ENCODE peak calls at places on chromosomes 12 and 14, in five cellular contexts. Z is Peyer's patch, K is heart left ventricle, B is endodermal cell, L is uterus. M is an unnamed sample. For H3K36me3, the result is how much of the 10 kb centered on the place peaks cover.

GRCh38 chr14:59189281-59189821 is 884 bp downstream of the DAAM1 start:
- DNase-seq in Z (no peak), K (peak), B (peak), L (peak), M (peak)

GRCh38 chr12:89349814-89350213 is 2.5 kb downstream of the DUSP6 start:
- DNase-seq in Z (no peak), K (peak), B (peak), L (no peak), M (no peak)

GRCh38 chr14:56874375-56874774 is 64.1 kb upstream of the OTX2 start:
- DNase-seq in Z (peak), K (no peak), B (peak), L (no peak), M (peak)

GRCh38 chr14:68846466-68846865 is 53.6 kb upstream of the ZFP36L1 start:
- DNase-seq in Z (no peak), K (no peak), B (no peak), L (no peak), M (no peak)

GRCh38 chr14:55754471-55754870 is 174.5 kb downstream of the KTN1 start:
- DNase-seq in Z (no peak), K (no peak), B (no peak), L (no peak), M (no peak)

GRCh38 chr12:111211910-111212757 is 156.8 kb downstream of the PHETA1 start:
- DNase-seq in Z (no peak), K (no peak), B (peak), L (no peak), M (no peak)

GRCh38 chr12:47867496-47867941 is 37.3 kb downstream of the VDR start:
- DNase-seq in Z (no peak), K (no peak), B (no peak), L (no peak), M (no peak)

GRCh38 chr12:99722690-99723486 is 75.3 kb downstream of the GARIN6 start:
- DNase-seq in Z (no peak), K (no peak), B (peak), L (no peak), M (peak)

GRCh38 chr12:91319071-91319760 is 136.6 kb upstream of the DCN start:
- DNase-seq in Z (no peak), K (no peak), B (no peak), L (no peak), M (no peak)

GRCh38 chr12:116577149-116577548 is 18.0 kb downstream of the MAP1LC3B2 start:
- DNase-seq in Z (no peak), K (no peak), B (no peak), L (no peak), M (no peak)

GRCh38 chr14:81517798-81518398 is 15.8 kb downstream of the SEL1L start:
- DNase-seq in Z (peak), K (no peak), B (no peak), L (peak), M (no peak)

GRCh38 chr14:49036991-49037390 is 549.2 kb downstream of the RPS29 start:
- DNase-seq in Z (no peak), K (no peak), B (no peak), L (no peak), M (no peak)

GRCh38 chr12:108282160-108282559 is 57.0 kb downstream of the CMKLR1 start:
- DNase-seq in Z (no peak), K (no peak), B (no peak), L (no peak), M (no peak)

GRCh38 chr12:131831635-131832041 is 3.4 kb downstream of the MMP17 start:
- DNase-seq in Z (no peak), K (no peak), B (no peak), L (peak), M (peak)

GRCh38 chr12:64729909-64730584 is 29.2 kb downstream of the GNS start:
- DNase-seq in Z (no peak), K (no peak), B (no peak), L (no peak), M (peak)

GRCh38 chr12:64522807-64523206 is 70.9 kb downstream of the TBK1 start:
- DNase-seq in Z (no peak), K (no peak), B (no peak), L (no peak), M (no peak)

GRCh38 chr12:124399622-124400021 is 104.7 kb downstream of the RFLNA start:
- DNase-seq in Z (peak), K (no peak), B (peak), L (peak), M (peak)

GRCh38 chr12:64665506-64665905 is 55.2 kb downstream of the RASSF3 start:
- DNase-seq in Z (peak), K (no peak), B (peak), L (no peak), M (no peak)

GRCh38 chr12:68957273-68957672 is 24.3 kb upstream of the CPM start:
- DNase-seq in Z (no peak), K (no peak), B (no peak), L (no peak), M (no peak)

GRCh38 chr12:13537623-13538022 is 341.1 kb downstream of the EMP1 start:
- DNase-seq in Z (no peak), K (no peak), B (no peak), L (no peak), M (no peak)

GRCh38 chr12:124420972-124421674 is 126.2 kb downstream of the RFLNA start:
- DNase-seq in Z (no peak), K (peak), B (no peak), L (peak), M (no peak)

GRCh38 chr12:92226036-92226661 is 80.5 kb upstream of the BTG1 start:
- DNase-seq in Z (no peak), K (no peak), B (no peak), L (no peak), M (no peak)

GRCh38 chr12:42201061-42201460 is 37.0 kb downstream of the YAF2 start:
- DNase-seq in Z (no peak), K (no peak), B (no peak), L (no peak), M (no peak)

GRCh38 chr14:23572524-23572828 is 4.9 kb upstream of the AP1G2 start:
- DNase-seq in Z (no peak), K (no peak), B (no peak), L (no peak), M (no peak)
- H3K4me3 ChIP-seq in Z (no peak), K (no peak), B (no peak), L (no peak), M (no peak)

DNA sequence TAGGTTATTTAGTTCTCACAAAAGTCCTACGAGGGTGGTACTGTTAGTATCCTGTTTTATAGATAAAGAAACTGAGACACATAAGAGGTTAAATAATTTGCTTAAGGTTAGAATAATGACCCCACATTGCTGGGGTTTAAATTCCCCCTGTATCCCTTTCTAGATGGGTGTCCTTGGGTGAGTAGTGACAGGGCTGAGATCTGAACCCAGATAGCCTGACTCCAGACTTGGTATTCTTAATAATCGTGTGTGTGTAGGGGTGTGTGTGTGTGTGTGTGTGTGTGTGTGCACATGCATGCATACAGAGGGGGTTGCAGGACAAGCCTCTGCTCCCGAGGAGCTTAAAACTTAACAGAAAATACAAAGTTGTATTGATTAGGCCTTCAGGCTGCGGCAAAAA is 96.7 kb upstream of the PSMC1 start:
- DNase-seq in Z (no peak), K (no peak), B (no peak), L (no peak), M (no peak)
- TF ChIP-seq CTCF in Z (no peak), K (no peak), B (no peak), L (no peak), M (no peak)

GRCh38 chr12:27324452-27324999 is 8.1 kb upstream of the BMAL2 start:
- DNase-seq in Z (no peak), K (no peak), B (no peak), L (no peak), M (no peak)
- H3K36me3 ChIP-seq in Z (under half), K (under half), B (under half), L (under half), M (under half)

GRCh38 chr14:85172889-85173458 is 357.0 kb upstream of the FLRT2 start:
- DNase-seq in Z (no peak), K (no peak), B (no peak), L (no peak), M (no peak)
- H3K4me3 ChIP-seq in Z (no peak), K (no peak), B (no peak), L (no peak), M (no peak)

GRCh38 chr12:51482808-51483532 is 58.3 kb downstream of the SLC4A8 start:
- DNase-seq in Z (no peak), K (no peak), B (no peak), L (no peak), M (no peak)
- TF ChIP-seq CTCF in Z (no peak), K (no peak), B (no peak), L (no peak), M (no peak)

GRCh38 chr14:67572608-67573007 is 27.5 kb downstream of the PIGH start:
- DNase-seq in Z (no peak), K (no peak), B (no peak), L (no peak), M (no peak)

GRCh38 chr14:67571991-67572323 is 28.1 kb downstream of the PIGH start:
- DNase-seq in Z (no peak), K (no peak), B (no peak), L (no peak), M (no peak)

GRCh38 chr14:67574156-67574555 is 25.9 kb downstream of the PIGH start:
- DNase-seq in Z (peak), K (no peak), B (no peak), L (no peak), M (no peak)

GRCh38 chr14:67574806-67575205 is 25.3 kb downstream of the PIGH start:
- DNase-seq in Z (peak), K (no peak), B (no peak), L (no peak), M (no peak)

GRCh38 chr14:67573268-67574010 is 26.6 kb downstream of the PIGH start:
- DNase-seq in Z (peak), K (no peak), B (no peak), L (no peak), M (no peak)
- H3K36me3 ChIP-seq in Z (under half), K (under half), B (under half), L (under half), M (under half)

M was measured in WERI-Rb-1.